ENCODE peak calls at places on chromosomes 4 and X, in six cellular contexts. L is left lung; T is fibroblast of the aortic adventitia; U is CD8-positive, alpha-beta T cell; N is AG10803; Y is tibial nerve. Z is an unnamed sample.

GRCh38 chr4:815464-816146 is 10.3 kb downstream of the CPLX1 start:
- DNase-seq in T (no peak), U (no peak), Y (no peak), N (no peak), L (no peak), Z (no peak)

GRCh38 chrX:153381684-153382532 is 19.2 kb downstream of the PNMA6E start:
- DNase-seq in Y (no peak), L (no peak), T (peak; percentile 90), N (peak; percentile 92), U (no peak), Z (no peak)

GRCh38 chrX:72572248-72573157 is at the start of gene HDAC8:
- DNase-seq in N (peak; percentile 79), Y (peak; percentile 29), L (peak; percentile 70), T (peak; percentile 91), U (peak; percentile 41), Z (peak; percentile 79)

GRCh38 chr4:174318829-174319764 is 35.4 kb downstream of the CEP44 start:
- DNase-seq in N (peak; percentile 33), T (peak; percentile 73), Y (no peak), L (no peak), U (no peak), Z (peak; percentile 44)

GRCh38 chr4:16032871-16033505 is 50.8 kb downstream of the PROM1 start:
- DNase-seq in Y (no peak), N (no peak), T (no peak), U (no peak), L (no peak), Z (no peak)

GRCh38 chr4:65552071-65552470 is 118.2 kb downstream of the EPHA5 start:
- DNase-seq in U (no peak), T (no peak), N (no peak), Y (no peak), L (no peak), Z (no peak)

GRCh38 chrX:19382500-19383145 is 38.9 kb downstream of the PDHA1 start:
- DNase-seq in T (peak; percentile 26), N (no peak), Y (peak; percentile 14), L (peak; percentile 76), U (peak; percentile 47), Z (peak; percentile 54)

GRCh38 chr4:106238819-106239420 is 77.1 kb downstream of the TBCK start:
- DNase-seq in T (peak; percentile 52), Y (no peak), U (no peak), L (no peak), N (peak; percentile 56), Z (peak; percentile 62)

GRCh38 chrX:141619336-141619735 is 29.8 kb downstream of the SPANXA2 start:
- DNase-seq in N (peak; percentile 56), T (peak; percentile 32), Y (no peak), L (no peak), U (no peak), Z (no peak)

GRCh38 chrX:104135677-104136076 is 21.1 kb downstream of the SLC25A53 start:
- DNase-seq in N (peak; percentile 18), Y (no peak), T (peak; percentile 27), U (no peak), L (no peak), Z (no peak)

GRCh38 chr4:66591968-66592367 is 921.7 kb upstream of the EPHA5 start:
- DNase-seq in U (no peak), T (peak; percentile 14), N (no peak), Y (no peak), L (no peak), Z (no peak)

GRCh38 chrX:129738466-129739308 is at the start of gene XPNPEP2:
- DNase-seq in N (peak; percentile 67), L (no peak), T (peak; percentile 87), U (no peak), Y (no peak), Z (no peak)

GRCh38 chr4:39452860-39453587 is 5.7 kb downstream of the RPL9 start:
- DNase-seq in T (no peak), L (no peak), Y (no peak), N (no peak), U (no peak), Z (no peak)

GRCh38 chr4:163111588-163111987 is 55.1 kb downstream of the NAF1 start:
- DNase-seq in U (no peak), T (peak; percentile 28), L (no peak), N (no peak), Y (no peak), Z (peak; percentile 10)

GRCh38 chr4:100631281-100631968 is 113.6 kb upstream of the EMCN start:
- DNase-seq in L (no peak), T (no peak), U (no peak), Y (no peak), N (no peak), Z (peak; percentile 54)

GRCh38 chr4:3371581-3372001 is 70.2 kb upstream of the HGFAC start:
- DNase-seq in T (no peak), N (no peak), Y (no peak), U (no peak), L (peak; percentile 70), Z (no peak)
- H3K4me3 ChIP-seq in T (peak overlapping the region; percentile 25), N (no peak overlapping the region), Y (no peak overlapping the region), U (no peak overlapping the region), L (no peak overlapping the region), Z (no peak overlapping the region)

GRCh38 chr4:185210102-185210981 is 944 bp downstream of the SNX25 start:
- DNase-seq in U (peak; percentile 44), N (peak; percentile 46), T (peak; percentile 64), L (peak; percentile 85), Y (no peak), Z (peak; percentile 48)

GRCh38 chr4:185211641-185212040 is 2.2 kb downstream of the SNX25 start:
- DNase-seq in T (no peak), Y (no peak), U (no peak), N (no peak), L (no peak), Z (no peak)

GRCh38 chr4:185211035-185211434 is 1.6 kb downstream of the SNX25 start:
- DNase-seq in T (peak; percentile 42), U (no peak), Y (no peak), N (no peak), L (no peak), Z (no peak)

GRCh38 chr4:185212566-185212965 is 3.2 kb downstream of the SNX25 start:
- DNase-seq in N (no peak), U (no peak), Y (no peak), L (no peak), T (no peak), Z (no peak)

GRCh38 chr4:185209031-185209851 is at the start of gene SNX25:
- DNase-seq in N (peak; percentile 64), Y (peak; percentile 70), U (peak; percentile 89), L (peak; percentile 95), T (peak; percentile 54), Z (peak; percentile 84)
- TF ChIP-seq CTCF in N (no peak), Y (peak; percentile 45), U (no peak), L (no peak), T (no peak), Z (no peak)

GRCh38 chrX:8913665-8914409 is 112.7 kb upstream of the FAM9A start:
- DNase-seq in U (no peak), T (peak; percentile 66), N (peak; percentile 83), L (no peak), Y (no peak), Z (peak; percentile 7)
- H3K4me3 ChIP-seq in U (no peak overlapping the region), T (no peak overlapping the region), N (no peak overlapping the region), L (no peak overlapping the region), Y (no peak overlapping the region), Z (no peak overlapping the region)

GRCh38 chr4:139532951-139533350 is 23.1 kb downstream of the SETD7 start:
- DNase-seq in U (no peak), Y (no peak), L (no peak), N (no peak), T (no peak), Z (no peak)

GRCh38 chr4:139526928-139527327 is 29.1 kb downstream of the SETD7 start:
- DNase-seq in L (no peak), T (no peak), N (no peak), Y (no peak), U (no peak), Z (peak; percentile 41)

GRCh38 chr4:139528377-139529005 is 27.5 kb downstream of the SETD7 start:
- DNase-seq in T (peak; percentile 89), Y (peak; percentile 34), L (no peak), N (peak; percentile 94), U (peak; percentile 16), Z (peak; percentile 61)

GRCh38 chr4:139534287-139534950 is 21.6 kb downstream of the SETD7 start:
- DNase-seq in N (no peak), Y (no peak), U (no peak), L (no peak), T (no peak), Z (no peak)

DNA sequence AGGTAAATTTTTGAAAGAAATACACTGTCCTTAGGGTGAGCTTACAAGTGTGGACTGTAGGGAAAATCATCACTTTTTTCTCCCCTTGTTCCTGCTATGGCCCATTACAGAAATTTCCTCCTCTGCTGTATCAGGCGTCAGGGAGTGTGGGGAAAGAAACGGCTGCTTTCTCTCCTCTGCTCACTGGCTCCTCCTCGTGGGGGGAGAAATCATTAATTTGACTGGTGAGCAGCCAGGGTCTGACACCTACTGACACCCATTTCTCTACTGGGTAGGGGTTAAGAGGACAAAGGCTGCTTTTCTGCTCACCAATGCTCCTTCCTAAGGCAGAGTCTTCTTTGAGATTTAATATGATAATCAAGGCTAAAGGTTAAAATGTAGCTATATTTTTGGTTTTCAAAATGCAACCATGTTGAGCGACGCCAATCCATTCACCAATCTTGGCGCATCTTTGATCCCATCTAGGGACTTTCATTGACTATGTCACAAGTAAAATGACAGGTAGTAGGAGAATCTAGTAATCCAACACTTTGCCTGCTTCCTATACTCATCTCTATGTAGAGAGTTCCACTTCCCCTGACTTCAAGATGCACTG is 25.1 kb downstream of the SETD7 start:
- DNase-seq in Y (no peak), T (peak; percentile 41), L (no peak), N (peak; percentile 18), U (peak; percentile 68), Z (peak; percentile 54)
- TF ChIP-seq CTCF in Y (peak; percentile 33), T (peak; percentile 72), L (peak; percentile 45), N (peak; percentile 63), U (peak; percentile 79), Z (peak; percentile 70)

GRCh38 chr4:38320349-38320707 is 343.7 kb upstream of the KLF3 start:
- DNase-seq in N (no peak), T (no peak), U (no peak), L (no peak), Y (no peak), Z (no peak)

GRCh38 chr4:38317238-38317637 is 346.8 kb upstream of the KLF3 start:
- DNase-seq in T (no peak), L (no peak), Y (no peak), N (no peak), U (no peak), Z (no peak)

GRCh38 chr4:38319456-38320348 is 344.3 kb upstream of the KLF3 start:
- DNase-seq in Y (peak; percentile 96), N (peak; percentile 90), U (peak; percentile 95), T (peak; percentile 97), L (peak; percentile 96), Z (peak; percentile 85)

GRCh38 chr4:38320833-38321232 is 343.2 kb upstream of the KLF3 start:
- DNase-seq in N (no peak), L (no peak), T (no peak), U (no peak), Y (no peak), Z (no peak)

GRCh38 chr4:38318737-38319455 is 345.1 kb upstream of the KLF3 start:
- DNase-seq in T (peak; percentile 98), U (peak; percentile 60), L (peak; percentile 97), Y (peak; percentile 81), N (peak; percentile 97), Z (peak; percentile 95)
- H3K4me3 ChIP-seq in T (peak overlapping the region; percentile 38), U (peak overlapping the region; percentile 51), L (peak overlapping the region; percentile 5), Y (peak overlapping the region; percentile 29), N (peak overlapping the region; percentile 26), Z (no peak overlapping the region)

GRCh38 chrX:109155161-109155560 is 326.7 kb downstream of the GUCY2F start:
- DNase-seq in Y (no peak), U (no peak), L (no peak), N (no peak), T (no peak), Z (peak; percentile 28)
- TF ChIP-seq CTCF in Y (no peak), U (no peak), L (no peak), N (no peak), T (no peak), Z (no peak)

Z was measured in epithelial cell of esophagus.